ENCODE peak calls at places on chromosomes 5 and 9, in seven cellular contexts. One of them, this sample, is unnamed.

GRCh38 chr5:69078921-69079537 is 14.8 kb upstream of the SLC30A5 start:
- DNase-seq in A549: no peak
- DNase-seq in HCT116: no peak
- DNase-seq in endothelial cell of umbilical vein: no peak
- DNase-seq in K562: peak
- DNase-seq in HepG2: peak
- DNase-seq in SK-N-SH: no peak
- DNase-seq in this sample: no peak

GRCh38 chr5:163950248-163950647 is 444.8 kb downstream of the MAT2B start:
- DNase-seq in A549: no peak
- DNase-seq in HCT116: no peak
- DNase-seq in endothelial cell of umbilical vein: no peak
- DNase-seq in K562: no peak
- DNase-seq in HepG2: no peak
- DNase-seq in SK-N-SH: no peak
- DNase-seq in this sample: no peak

GRCh38 chr9:35603506-35603985 is 1.5 kb upstream of the TESK1 start:
- DNase-seq in A549: no peak
- DNase-seq in HCT116: no peak
- DNase-seq in endothelial cell of umbilical vein: no peak
- DNase-seq in K562: no peak
- DNase-seq in HepG2: peak
- DNase-seq in SK-N-SH: peak
- DNase-seq in this sample: no peak

GRCh38 chr9:117290306-117290705 is 124.6 kb downstream of the ASTN2 start:
- DNase-seq in A549: no peak
- DNase-seq in HCT116: no peak
- DNase-seq in endothelial cell of umbilical vein: no peak
- DNase-seq in K562: no peak
- DNase-seq in HepG2: no peak
- DNase-seq in SK-N-SH: no peak
- DNase-seq in this sample: no peak

GRCh38 chr9:114894801-114895433 is 35.5 kb downstream of the TNFSF8 start:
- DNase-seq in A549: peak
- DNase-seq in HCT116: no peak
- DNase-seq in endothelial cell of umbilical vein: peak
- DNase-seq in K562: no peak
- DNase-seq in HepG2: peak
- DNase-seq in SK-N-SH: no peak
- DNase-seq in this sample: peak

GRCh38 chr5:173721259-173722232 is 105.1 kb upstream of the BOD1 start:
- DNase-seq in A549: no peak
- DNase-seq in HCT116: no peak
- DNase-seq in endothelial cell of umbilical vein: no peak
- DNase-seq in K562: no peak
- DNase-seq in HepG2: no peak
- DNase-seq in SK-N-SH: no peak
- DNase-seq in this sample: no peak

GRCh38 chr5:958701-959571 is 49.7 kb upstream of the NKD2 start:
- DNase-seq in A549: peak
- DNase-seq in HCT116: peak
- DNase-seq in endothelial cell of umbilical vein: no peak
- DNase-seq in K562: peak
- DNase-seq in HepG2: peak
- DNase-seq in SK-N-SH: peak
- DNase-seq in this sample: no peak

GRCh38 chr5:113122053-113122452 is 145.5 kb downstream of the DCP2 start:
- DNase-seq in A549: no peak
- DNase-seq in HCT116: no peak
- DNase-seq in endothelial cell of umbilical vein: no peak
- DNase-seq in K562: no peak
- DNase-seq in HepG2: no peak
- DNase-seq in SK-N-SH: no peak
- DNase-seq in this sample: no peak

GRCh38 chr5:139650689-139651501 is 2.7 kb downstream of the CXXC5 start:
- DNase-seq in A549: no peak
- DNase-seq in HCT116: no peak
- DNase-seq in endothelial cell of umbilical vein: no peak
- DNase-seq in K562: peak
- DNase-seq in HepG2: peak
- DNase-seq in SK-N-SH: peak
- DNase-seq in this sample: no peak

GRCh38 chr5:62477801-62478200 is 65.2 kb downstream of the IPO11 start:
- DNase-seq in A549: no peak
- DNase-seq in HCT116: no peak
- DNase-seq in endothelial cell of umbilical vein: no peak
- DNase-seq in K562: no peak
- DNase-seq in HepG2: no peak
- DNase-seq in SK-N-SH: no peak
- DNase-seq in this sample: no peak

GRCh38 chr9:33297455-33297854 is 7.1 kb downstream of the NFX1 start:
- DNase-seq in A549: no peak
- DNase-seq in HCT116: no peak
- DNase-seq in endothelial cell of umbilical vein: peak
- DNase-seq in K562: peak
- DNase-seq in HepG2: no peak
- DNase-seq in SK-N-SH: no peak
- DNase-seq in this sample: peak

GRCh38 chr9:131473891-131474290 is 28.8 kb upstream of the POMT1 start:
- DNase-seq in A549: no peak
- DNase-seq in HCT116: no peak
- DNase-seq in endothelial cell of umbilical vein: no peak
- DNase-seq in K562: no peak
- DNase-seq in HepG2: no peak
- DNase-seq in SK-N-SH: no peak
- DNase-seq in this sample: no peak

GRCh38 chr5:156391139-156391538 is 64.2 kb downstream of the SGCD start:
- DNase-seq in A549: no peak
- DNase-seq in HCT116: no peak
- DNase-seq in endothelial cell of umbilical vein: no peak
- DNase-seq in K562: no peak
- DNase-seq in HepG2: peak
- DNase-seq in SK-N-SH: no peak
- DNase-seq in this sample: peak

DNA sequence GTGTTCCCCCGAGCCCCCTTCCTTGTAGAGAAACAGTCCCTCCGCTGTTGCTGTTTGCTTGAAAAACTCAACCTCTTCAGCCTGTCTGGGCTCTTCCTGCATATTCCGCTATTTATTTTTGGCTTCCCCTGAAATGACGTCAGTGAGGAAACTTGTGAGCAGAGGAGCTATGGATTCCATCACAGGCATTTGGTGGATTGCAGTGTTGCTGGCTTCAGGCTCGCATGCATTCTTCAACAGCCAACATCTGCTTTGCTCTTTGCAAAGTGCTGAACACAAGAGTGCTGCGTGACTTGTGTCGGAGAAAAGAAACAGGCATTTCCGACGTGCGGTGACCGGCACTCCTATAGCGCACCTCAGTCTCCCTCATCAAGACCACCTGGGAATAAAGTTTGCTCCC is 232.7 kb downstream of the RFK start:
- DNase-seq in A549: no peak
- DNase-seq in HCT116: no peak
- DNase-seq in endothelial cell of umbilical vein: no peak
- DNase-seq in K562: no peak
- DNase-seq in HepG2: no peak
- DNase-seq in SK-N-SH: no peak
- DNase-seq in this sample: no peak
- TF ChIP-seq MAX in A549: no peak
- TF ChIP-seq MAX in HCT116: no peak
- TF ChIP-seq MAX in endothelial cell of umbilical vein: no peak
- TF ChIP-seq MAX in K562: no peak
- TF ChIP-seq MAX in HepG2: no peak
- TF ChIP-seq MAX in SK-N-SH: no peak
- TF ChIP-seq MAX in this sample: no peak

DNA sequence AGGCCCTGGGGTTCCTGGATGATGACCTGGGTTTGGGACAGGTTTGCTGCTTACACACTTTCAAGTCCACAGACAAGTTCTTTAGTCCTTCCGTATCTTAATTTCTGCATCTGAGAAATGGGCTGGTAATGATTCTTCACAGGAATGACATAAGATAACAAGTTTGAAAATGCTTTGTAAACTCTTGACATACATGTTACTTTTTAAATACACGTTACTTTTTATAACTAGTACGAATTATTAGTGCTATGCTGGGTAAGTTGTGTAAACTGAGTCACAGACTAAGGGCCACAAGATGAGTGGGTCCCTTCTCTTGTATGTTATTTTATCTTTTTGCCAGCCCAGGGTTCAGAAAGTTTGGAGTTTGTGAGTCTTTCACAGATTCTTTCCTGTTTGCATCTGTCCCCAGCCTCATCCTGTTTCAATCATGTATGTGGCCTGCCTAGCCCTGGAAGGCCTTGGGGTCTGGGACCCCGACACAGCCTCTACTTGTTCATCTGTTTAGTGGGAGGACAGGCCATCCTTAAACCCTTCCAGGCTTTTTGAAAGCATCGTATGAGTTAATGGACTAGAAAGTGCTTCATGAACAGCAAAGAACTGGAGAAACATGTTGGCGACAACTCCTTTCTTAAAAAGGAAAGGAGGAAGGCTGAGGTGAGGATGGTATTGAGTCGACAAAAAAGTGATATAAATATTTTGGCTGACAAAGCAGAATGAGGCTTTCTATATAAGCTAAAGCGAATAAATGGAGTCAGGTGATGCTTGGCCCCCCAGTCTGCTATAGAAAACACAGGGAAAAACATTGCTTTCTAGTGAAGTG is 9.3 kb downstream of the ZNF618 start:
- DNase-seq in A549: no peak
- DNase-seq in HCT116: no peak
- DNase-seq in endothelial cell of umbilical vein: no peak
- DNase-seq in K562: no peak
- DNase-seq in HepG2: no peak
- DNase-seq in SK-N-SH: no peak
- DNase-seq in this sample: no peak
- H3K4me3 ChIP-seq in A549: no peak
- H3K4me3 ChIP-seq in HCT116: no peak
- H3K4me3 ChIP-seq in endothelial cell of umbilical vein: no peak
- H3K4me3 ChIP-seq in K562: no peak
- H3K4me3 ChIP-seq in HepG2: no peak
- H3K4me3 ChIP-seq in SK-N-SH: no peak
- H3K4me3 ChIP-seq in this sample: no peak

DNA sequence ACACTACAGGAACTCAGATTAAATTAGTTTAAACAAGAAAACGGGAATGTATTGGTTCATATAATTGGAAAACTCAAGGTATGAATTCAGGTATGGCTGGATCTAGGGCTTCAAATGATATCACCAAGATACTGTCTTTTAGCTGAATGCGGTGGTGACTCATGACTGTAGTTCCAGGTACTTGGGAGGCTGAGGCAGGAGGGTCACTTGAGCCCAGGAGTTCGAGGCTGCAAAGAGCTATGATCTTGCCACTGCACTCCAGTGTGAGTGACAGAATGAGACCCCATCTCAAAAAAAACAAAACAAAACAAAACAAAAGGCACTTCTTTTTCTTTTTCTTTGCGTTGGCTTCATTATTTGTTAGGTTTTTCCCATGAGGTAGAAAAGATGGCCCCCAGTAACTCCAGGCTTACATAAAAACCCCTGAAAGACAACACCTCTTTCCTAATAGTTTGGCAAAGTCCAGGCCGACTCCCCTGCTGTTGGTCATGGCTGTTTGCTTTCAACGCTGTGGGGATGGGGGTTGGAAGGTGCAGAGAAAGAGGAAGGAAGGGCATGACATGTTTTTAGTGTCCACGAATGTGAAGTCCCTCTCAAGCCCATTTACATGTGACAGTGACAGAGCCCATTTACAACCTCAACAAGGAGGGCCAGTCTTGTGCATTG is 39.8 kb upstream of the CRB2 start:
- DNase-seq in A549: no peak
- DNase-seq in HCT116: no peak
- DNase-seq in endothelial cell of umbilical vein: no peak
- DNase-seq in K562: no peak
- DNase-seq in HepG2: peak
- DNase-seq in SK-N-SH: no peak
- DNase-seq in this sample: peak
- TF ChIP-seq CTCF in A549: no peak
- TF ChIP-seq CTCF in HCT116: no peak
- TF ChIP-seq CTCF in endothelial cell of umbilical vein: no peak
- TF ChIP-seq CTCF in K562: no peak
- TF ChIP-seq CTCF in HepG2: no peak
- TF ChIP-seq CTCF in SK-N-SH: no peak
- TF ChIP-seq CTCF in this sample: no peak

GRCh38 chr5:143194206-143194605 is 209.3 kb downstream of the NR3C1 start:
- DNase-seq in A549: no peak
- DNase-seq in HCT116: no peak
- DNase-seq in endothelial cell of umbilical vein: no peak
- DNase-seq in K562: no peak
- DNase-seq in HepG2: no peak
- DNase-seq in SK-N-SH: no peak
- DNase-seq in this sample: peak
- TF ChIP-seq MAX in A549: no peak
- TF ChIP-seq MAX in HCT116: no peak
- TF ChIP-seq MAX in endothelial cell of umbilical vein: no peak
- TF ChIP-seq MAX in K562: no peak
- TF ChIP-seq MAX in HepG2: no peak
- TF ChIP-seq MAX in SK-N-SH: no peak
- TF ChIP-seq MAX in this sample: no peak

GRCh38 chr5:177602458-177602830 is 2.5 kb downstream of the B4GALT7 start:
- DNase-seq in A549: no peak
- DNase-seq in HCT116: no peak
- DNase-seq in endothelial cell of umbilical vein: no peak
- DNase-seq in K562: no peak
- DNase-seq in HepG2: no peak
- DNase-seq in SK-N-SH: no peak
- DNase-seq in this sample: no peak
- H3K4me3 ChIP-seq in A549: no peak
- H3K4me3 ChIP-seq in HCT116: no peak
- H3K4me3 ChIP-seq in endothelial cell of umbilical vein: no peak
- H3K4me3 ChIP-seq in K562: no peak
- H3K4me3 ChIP-seq in HepG2: no peak
- H3K4me3 ChIP-seq in SK-N-SH: no peak
- H3K4me3 ChIP-seq in this sample: no peak

GRCh38 chr5:131265318-131265803 is 1.5 kb downstream of the CDC42SE2 start:
- DNase-seq in A549: peak
- DNase-seq in HCT116: peak
- DNase-seq in endothelial cell of umbilical vein: peak
- DNase-seq in K562: peak
- DNase-seq in HepG2: peak
- DNase-seq in SK-N-SH: peak
- DNase-seq in this sample: peak
- TF ChIP-seq CTCF in A549: peak
- TF ChIP-seq CTCF in HCT116: peak
- TF ChIP-seq CTCF in endothelial cell of umbilical vein: peak
- TF ChIP-seq CTCF in K562: no peak
- TF ChIP-seq CTCF in HepG2: peak
- TF ChIP-seq CTCF in SK-N-SH: peak
- TF ChIP-seq CTCF in this sample: no peak

DNA sequence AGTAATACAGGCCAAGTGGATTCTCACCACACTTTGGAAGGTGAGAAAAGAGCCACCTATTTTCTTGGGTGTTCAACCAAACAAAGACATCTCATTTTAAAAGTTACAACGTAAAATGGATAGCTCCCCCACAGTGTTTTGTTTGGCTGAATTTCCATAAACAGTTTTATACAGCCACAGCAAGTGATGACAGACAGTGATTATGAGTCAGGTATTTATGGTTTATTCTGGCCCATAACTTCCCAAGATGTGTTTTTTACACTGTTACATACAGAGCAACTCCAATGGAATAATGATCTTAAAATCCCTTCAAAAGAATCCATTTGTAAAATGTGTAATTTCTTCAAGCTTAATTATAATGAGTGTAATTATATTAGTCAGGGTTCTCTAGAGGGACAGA is 421.3 kb downstream of the TLE1 start:
- DNase-seq in A549: no peak
- DNase-seq in HCT116: no peak
- DNase-seq in endothelial cell of umbilical vein: peak
- DNase-seq in K562: no peak
- DNase-seq in HepG2: no peak
- DNase-seq in SK-N-SH: no peak
- DNase-seq in this sample: no peak
- TF ChIP-seq MAX in A549: no peak
- TF ChIP-seq MAX in HCT116: no peak
- TF ChIP-seq MAX in endothelial cell of umbilical vein: no peak
- TF ChIP-seq MAX in K562: no peak
- TF ChIP-seq MAX in HepG2: no peak
- TF ChIP-seq MAX in SK-N-SH: no peak
- TF ChIP-seq MAX in this sample: no peak

This sample was measured in NB4.